ENCODE peak calls at places on chromosome 11, in eight cellular contexts. O is Panc1; X is upper lobe of right lung; N is gastrocnemius medialis; L is heart left ventricle; Q is HCT116; U is heart right ventricle; R is CD8-positive, alpha-beta T cell. E is an unnamed sample.

GRCh38 chr11:115918579-115918978 is 414.4 kb upstream of the CADM1 start:
- ATAC-seq in U (no peak), Q (no peak), O (no peak), X (no peak), L (no peak), R (no peak), N (no peak), E (no peak)

GRCh38 chr11:120499088-120499487 is 12.5 kb upstream of the GRIK4 start:
- ATAC-seq in O (no peak), L (no peak), U (no peak), Q (no peak), N (no peak), X (no peak), R (no peak), E (no peak)

GRCh38 chr11:116791002-116791812 is 472 bp downstream of the APOA5 start:
- ATAC-seq in X (peak; percentile 84), U (peak; percentile 71), Q (peak; percentile 79), O (peak; percentile 69), L (peak; percentile 75), N (peak; percentile 26), R (peak; percentile 66), E (peak; percentile 76)

GRCh38 chr11:77821349-77821851 is 456 bp downstream of the AAMDC start:
- ATAC-seq in X (no peak), Q (peak; percentile 7), U (peak; percentile 2), L (peak; percentile 0), R (no peak), N (peak; percentile 23), O (peak; percentile 39), E (no peak)

GRCh38 chr11:68998390-68998911 is 14.6 kb downstream of the MRGPRF start:
- ATAC-seq in U (peak; percentile 14), X (no peak), N (no peak), Q (no peak), O (peak; percentile 23), L (peak; percentile 23), R (no peak), E (no peak)

GRCh38 chr11:6745018-6745417 is 26.8 kb downstream of the OR2AG2 start:
- ATAC-seq in L (no peak), R (no peak), X (no peak), U (no peak), Q (no peak), N (no peak), O (no peak), E (no peak)

GRCh38 chr11:72441647-72442267 is 7.4 kb upstream of the CLPB start:
- ATAC-seq in R (no peak), Q (no peak), U (peak; percentile 71), N (no peak), X (peak; percentile 49), L (peak; percentile 86), O (no peak), E (no peak)

GRCh38 chr11:119195680-119196079 is 10.4 kb downstream of the NHERF4 start:
- ATAC-seq in R (no peak), N (no peak), X (peak; percentile 86), O (peak; percentile 74), U (peak; percentile 26), L (peak; percentile 63), Q (peak; percentile 92), E (peak; percentile 28)

GRCh38 chr11:70206977-70207376 is 3.9 kb downstream of the FADD start:
- ATAC-seq in L (no peak), R (no peak), N (no peak), O (no peak), Q (no peak), U (no peak), X (no peak), E (no peak)

GRCh38 chr11:69624293-69624692 is 16.7 kb upstream of the CCND1 start:
- ATAC-seq in R (no peak), O (no peak), L (no peak), U (no peak), Q (no peak), X (no peak), N (no peak), E (no peak)

GRCh38 chr11:119029340-119030028 is 1.2 kb downstream of the SLC37A4 start:
- ATAC-seq in O (no peak), Q (no peak), U (peak; percentile 7), X (peak; percentile 2), L (no peak), N (peak; percentile 23), R (no peak), E (no peak)

GRCh38 chr11:134120921-134121526 is 52.2 kb downstream of the JAM3 start:
- ATAC-seq in Q (no peak), U (peak; percentile 38), L (peak; percentile 72), O (no peak), X (peak; percentile 14), N (peak; percentile 57), R (no peak), E (peak; percentile 24)

GRCh38 chr11:36493332-36493731 is 16.7 kb downstream of the TRAF6 start:
- ATAC-seq in Q (no peak), O (no peak), X (no peak), L (no peak), R (no peak), N (no peak), U (no peak), E (no peak)

GRCh38 chr11:75775056-75775455 is 6.5 kb downstream of the DGAT2 start:
- ATAC-seq in N (no peak), L (no peak), R (no peak), Q (no peak), O (no peak), U (no peak), X (no peak), E (no peak)

GRCh38 chr11:10308208-10308954 is 3.5 kb downstream of the ADM start:
- ATAC-seq in N (no peak), O (no peak), X (no peak), Q (no peak), U (no peak), R (no peak), L (no peak), E (no peak)

GRCh38 chr11:10305964-10306918 is 1.4 kb downstream of the ADM start:
- ATAC-seq in U (no peak), R (no peak), X (no peak), O (no peak), N (no peak), Q (no peak), L (no peak), E (no peak)

GRCh38 chr11:10309163-10310093 is 4.6 kb downstream of the ADM start:
- ATAC-seq in Q (peak; percentile 25), O (peak; percentile 15), X (peak; percentile 38), R (no peak), N (peak; percentile 79), U (peak; percentile 25), L (no peak), E (peak; percentile 3)

GRCh38 chr11:10307022-10307410 is 2.1 kb downstream of the ADM start:
- ATAC-seq in L (no peak), U (no peak), Q (no peak), X (no peak), N (no peak), O (no peak), R (no peak), E (no peak)

DNA sequence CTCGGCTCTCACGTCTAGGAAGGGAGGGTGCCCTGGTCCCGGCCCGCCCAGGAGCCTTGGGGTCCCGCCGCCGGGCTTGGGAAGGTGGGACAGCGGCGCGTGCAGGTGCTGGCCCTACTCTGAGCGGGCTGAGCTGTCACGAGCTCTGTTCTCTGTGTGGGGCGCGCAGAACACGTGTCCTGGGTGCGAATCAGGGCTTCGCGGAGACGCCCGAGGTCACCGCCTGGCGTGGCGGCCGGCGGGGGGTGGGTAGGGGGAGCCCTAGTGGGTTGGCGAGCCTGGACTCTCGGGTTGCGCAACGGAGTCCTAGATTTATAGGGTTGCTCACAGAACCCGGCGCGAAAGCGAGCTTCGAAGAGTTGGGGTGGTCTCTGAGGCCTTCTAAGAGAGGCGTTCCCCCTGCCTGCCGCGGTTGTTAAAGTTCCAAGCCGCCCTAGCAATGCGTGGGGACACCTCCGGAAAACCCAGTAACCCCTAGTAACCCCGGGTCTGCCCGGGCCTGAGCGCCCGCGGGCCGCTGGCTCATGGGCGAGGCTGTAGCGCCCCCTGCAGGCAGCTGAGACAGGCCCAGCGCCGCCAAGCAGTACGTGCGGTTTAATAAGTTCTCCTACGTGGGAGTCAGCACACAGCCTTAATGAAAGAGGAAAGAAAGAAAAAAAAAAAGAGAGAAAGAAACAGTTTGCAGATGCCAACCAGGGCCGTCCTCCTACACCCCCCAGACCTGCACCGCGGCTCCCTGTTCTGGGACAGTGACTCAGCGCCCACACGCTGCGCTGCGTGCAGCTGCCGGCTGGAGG is 2.7 kb downstream of the ADM start:
- ATAC-seq in R (peak; percentile 62), L (peak; percentile 70), O (peak; percentile 46), N (peak; percentile 33), U (peak; percentile 68), Q (peak; percentile 41), X (peak; percentile 79), E (peak; percentile 60)
- H3K4me1 ChIP-seq in R (peaks cover 43% of the 10 kb centered on the region), L (peaks cover 26% of the 10 kb centered on the region), O (peaks cover 28% of the 10 kb centered on the region), N (peaks cover 46% of the 10 kb centered on the region), U (peaks cover 71% of the 10 kb centered on the region), Q (peaks cover 42% of the 10 kb centered on the region), X (peaks cover 63% of the 10 kb centered on the region), E (peaks cover 10% of the 10 kb centered on the region)

DNA sequence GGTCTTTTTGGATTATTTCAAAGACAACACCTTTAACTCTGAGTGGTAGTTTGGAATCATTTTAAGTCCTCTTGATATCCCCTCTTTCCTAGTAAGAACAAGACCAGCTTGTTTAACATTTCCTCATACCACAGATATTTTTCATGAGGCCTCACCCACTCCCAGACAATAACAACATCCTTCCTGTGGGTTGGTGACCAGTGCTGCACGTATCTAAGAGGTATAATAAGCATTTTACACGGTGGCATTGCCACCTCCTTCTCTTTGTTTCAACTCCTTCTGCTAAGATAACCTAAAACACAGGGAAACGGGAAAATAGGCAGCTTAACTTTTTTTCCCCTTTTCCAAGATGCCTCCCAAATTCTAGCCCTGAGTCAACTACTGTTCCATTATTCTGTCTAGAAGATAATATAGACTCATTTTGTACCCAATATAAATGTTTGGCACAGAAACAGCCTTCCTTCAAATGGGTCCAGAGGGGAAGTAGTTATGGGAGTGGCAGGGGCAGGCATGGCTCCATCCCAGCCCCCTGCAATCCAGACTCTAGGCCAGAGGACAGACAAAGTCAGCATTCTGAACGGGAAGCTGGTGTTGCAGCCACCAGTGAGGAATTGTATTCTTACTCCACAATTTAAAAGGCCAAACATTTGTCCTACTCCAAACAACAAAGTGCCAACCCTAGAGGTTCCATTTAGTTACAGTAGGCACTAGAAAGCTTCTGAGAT is 28.5 kb downstream of the MAML2 start:
- ATAC-seq in N (no peak), X (peak; percentile 85), Q (peak; percentile 65), L (peak; percentile 64), R (no peak), U (peak; percentile 86), O (no peak), E (peak; percentile 69)
- H3K4me1 ChIP-seq in N (peaks cover 22% of the 10 kb centered on the region), X (peaks cover 73% of the 10 kb centered on the region), Q (peaks cover 33% of the 10 kb centered on the region), L (peaks cover 47% of the 10 kb centered on the region), R (peaks cover 62% of the 10 kb centered on the region), U (peaks cover 72% of the 10 kb centered on the region), O (peaks cover 26% of the 10 kb centered on the region), E (peaks cover 27% of the 10 kb centered on the region)

DNA sequence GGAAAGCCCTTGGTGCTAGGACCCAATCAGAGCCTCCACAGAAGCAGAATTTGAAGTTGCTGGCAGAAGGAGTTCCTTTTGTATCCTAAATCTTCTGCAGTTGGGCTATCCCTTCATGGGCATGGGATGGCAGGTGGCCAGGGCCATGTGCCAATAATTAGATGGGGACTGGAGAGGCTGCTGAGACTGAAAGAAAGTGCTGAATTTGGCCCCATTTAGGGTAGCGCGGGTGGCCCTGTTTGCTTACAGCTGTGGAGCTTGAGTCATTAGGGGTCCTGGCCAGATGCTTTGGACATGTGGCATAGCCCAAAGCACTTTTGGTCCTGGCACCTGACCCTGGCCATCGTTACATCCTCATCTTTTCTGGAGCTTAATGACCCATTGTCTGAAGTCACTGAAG is 27.1 kb downstream of the PARVA start:
- ATAC-seq in X (no peak), O (no peak), L (no peak), R (no peak), U (peak; percentile 6), Q (no peak), N (no peak), E (peak; percentile 46)
- H3K4me1 ChIP-seq in X (peaks cover 31% of the 10 kb centered on the region), O (no peaks in the 10 kb centered on the region), L (peaks cover 39% of the 10 kb centered on the region), R (no peaks in the 10 kb centered on the region), U (peaks cover 70% of the 10 kb centered on the region), Q (peaks cover 4% of the 10 kb centered on the region), N (no peaks in the 10 kb centered on the region), E (peaks cover 42% of the 10 kb centered on the region)

GRCh38 chr11:46001427-46002049 is 79.1 kb downstream of the LARGE2 start:
- ATAC-seq in X (no peak), N (no peak), R (no peak), Q (no peak), O (no peak), U (no peak), L (no peak), E (no peak)
- H3K4me1 ChIP-seq in X (peaks cover 8% of the 10 kb centered on the region), N (peaks cover 20% of the 10 kb centered on the region), R (no peaks in the 10 kb centered on the region), Q (no peaks in the 10 kb centered on the region), O (no peaks in the 10 kb centered on the region), U (peaks cover 36% of the 10 kb centered on the region), L (peaks cover 12% of the 10 kb centered on the region), E (no peaks in the 10 kb centered on the region)